ENCODE peak calls at places on chromosomes 5 and 9, in five cellular contexts. M is right cardiac atrium, K is stomach, C is right atrium auricular region, F is neural progenitor cell. T is an unnamed sample.

GRCh38 chr5:58294598-58295298 is 165.1 kb downstream of the PLK2 start:
- DNase-seq in C (no peak), F (no peak), M (no peak), K (no peak), T (no peak)

GRCh38 chr5:1220351-1220750 is 4.8 kb upstream of the SLC6A18 start:
- DNase-seq in M (peak; percentile 26), K (no peak), C (no peak), F (no peak), T (no peak)

GRCh38 chr9:18675345-18675744 is 201.4 kb downstream of the ADAMTSL1 start:
- DNase-seq in F (no peak), K (no peak), M (no peak), C (no peak), T (no peak)

GRCh38 chr5:57441557-57441956 is 41.1 kb downstream of the ACTBL2 start:
- DNase-seq in C (no peak), F (no peak), M (no peak), K (no peak), T (peak; percentile 58)

GRCh38 chr9:128705051-128705965 is 3.0 kb downstream of the PKN3 start:
- DNase-seq in C (no peak), M (peak; percentile 40), K (no peak), F (no peak), T (peak; percentile 7)

GRCh38 chr9:127177221-127177620 is 54.8 kb upstream of the ANGPTL2 start:
- DNase-seq in K (peak; percentile 21), M (no peak), F (no peak), C (peak; percentile 46), T (no peak)

GRCh38 chr5:38265546-38266179 is 7.3 kb downstream of the EGFLAM start:
- DNase-seq in K (peak; percentile 61), M (peak; percentile 52), F (peak; percentile 86), C (peak; percentile 70), T (peak; percentile 57)

GRCh38 chr5:1188464-1188863 is 12.9 kb upstream of the SLC6A19 start:
- DNase-seq in M (no peak), K (no peak), F (no peak), C (no peak), T (no peak)

GRCh38 chr9:136093331-136093986 is 1.6 kb downstream of the NACC2 start:
- DNase-seq in K (peak; percentile 54), C (no peak), F (no peak), M (peak; percentile 79), T (no peak)

GRCh38 chr5:80667384-80667783 is 12.6 kb upstream of the DHFR start:
- DNase-seq in K (no peak), C (no peak), M (peak; percentile 37), F (no peak), T (no peak)

GRCh38 chr9:35904966-35905781 is 828 bp upstream of the HRCT1 start:
- DNase-seq in C (peak; percentile 65), K (no peak), F (no peak), M (no peak), T (peak; percentile 61)

GRCh38 chr9:84445737-84446136 is 105.2 kb upstream of the SLC28A3 start:
- DNase-seq in K (no peak), F (no peak), C (no peak), M (peak; percentile 58), T (no peak)

GRCh38 chr9:137198051-137198747 is 2.3 kb downstream of the TPRN start:
- DNase-seq in K (peak; percentile 86), F (no peak), M (no peak), C (no peak), T (no peak)

GRCh38 chr5:95846554-95847260 is 24.2 kb upstream of the GLRX start:
- DNase-seq in C (peak; percentile 84), K (peak; percentile 87), M (no peak), F (peak; percentile 70), T (peak; percentile 57)

GRCh38 chr9:259405-260404 is 45.0 kb downstream of the DOCK8 start:
- DNase-seq in M (no peak), C (no peak), K (no peak), F (no peak), T (no peak)

GRCh38 chr9:114051281-114051680 is 26.8 kb downstream of the AMBP start:
- DNase-seq in C (peak; percentile 9), F (no peak), M (no peak), K (no peak), T (no peak)

GRCh38 chr5:14739538-14739937 is 75.0 kb downstream of the OTULIN start:
- DNase-seq in K (no peak), C (no peak), F (no peak), M (no peak), T (no peak)

GRCh38 chr5:124732891-124733670 is 13.4 kb downstream of the ZNF608 start:
- DNase-seq in M (no peak), C (no peak), F (peak; percentile 30), K (no peak), T (no peak)

GRCh38 chr5:179802207-179802883 is 4.3 kb downstream of the MGAT4B start:
- DNase-seq in F (no peak), C (no peak), M (peak; percentile 57), K (no peak), T (no peak)

GRCh38 chr5:173550641-173551040 is 65.8 kb downstream of the BOD1 start:
- DNase-seq in C (no peak), F (no peak), M (no peak), K (no peak), T (no peak)

GRCh38 chr5:173557123-173557903 is 59.1 kb downstream of the BOD1 start:
- DNase-seq in M (peak; percentile 51), C (no peak), K (no peak), F (peak; percentile 35), T (peak; percentile 85)

GRCh38 chr5:173556142-173557028 is 60.1 kb downstream of the BOD1 start:
- DNase-seq in F (peak; percentile 86), K (no peak), M (no peak), C (no peak), T (no peak)

GRCh38 chr5:173554989-173555705 is 61.3 kb downstream of the BOD1 start:
- DNase-seq in M (peak; percentile 58), F (peak; percentile 43), C (no peak), K (no peak), T (no peak)

DNA sequence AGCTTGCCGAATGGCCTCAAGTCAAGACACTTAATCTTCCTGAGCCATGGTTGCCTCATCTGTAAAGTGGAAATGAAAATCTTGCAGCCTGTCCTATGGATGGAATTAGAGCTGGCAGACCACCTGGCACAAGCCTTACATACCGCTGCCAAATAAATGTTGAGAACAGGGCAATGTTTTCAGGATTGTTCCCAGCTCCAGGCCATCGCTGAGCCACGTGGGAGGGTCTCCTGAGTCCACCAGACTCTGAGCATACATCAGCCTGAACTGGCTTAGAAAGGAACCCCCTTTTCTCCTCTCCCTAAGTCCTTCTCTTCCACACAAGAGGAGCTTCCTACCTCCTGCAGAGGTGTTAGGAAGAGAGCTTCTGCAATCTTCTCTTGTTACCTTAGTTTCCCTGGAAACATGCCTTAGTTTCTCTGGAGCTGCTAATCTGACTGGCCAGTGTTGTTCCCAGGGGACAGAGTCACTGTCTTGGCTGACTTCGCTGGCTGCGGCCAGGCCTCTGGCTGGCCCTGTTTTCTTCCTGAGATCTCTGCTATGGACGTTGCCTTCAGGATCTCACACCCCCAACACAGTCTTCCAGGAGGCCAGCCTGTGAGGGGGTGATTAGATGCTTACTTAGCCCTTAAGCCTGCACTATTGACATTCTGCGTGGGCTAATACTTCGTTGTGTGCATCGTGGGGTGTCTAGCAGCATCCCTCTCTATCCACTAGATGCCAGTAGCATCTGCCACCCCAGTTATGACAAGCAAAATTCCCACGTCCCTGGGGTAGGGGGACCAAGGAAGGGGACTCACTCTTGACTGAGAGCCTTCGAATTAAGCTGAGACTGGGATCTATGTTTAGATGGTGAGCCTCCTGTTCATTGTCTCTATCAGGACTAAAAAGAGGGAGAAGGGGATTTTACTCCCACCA is 62.2 kb downstream of the BOD1 start:
- DNase-seq in C (no peak), M (peak; percentile 63), K (no peak), F (no peak), T (peak; percentile 50)
- H3K27ac ChIP-seq in C (no peak overlapping the region), M (no peak overlapping the region), K (no peak overlapping the region), F (peak overlapping the region; percentile 83), T (no peak overlapping the region)

GRCh38 chr5:141319202-141319601 is 1.4 kb downstream of the TAF7 start:
- DNase-seq in K (no peak), M (no peak), C (no peak), F (no peak), T (no peak)
- H3K4me3 ChIP-seq in K (no peak overlapping the region), M (peak overlapping the region; percentile 78), C (no peak overlapping the region), F (peak overlapping the region; percentile 83), T (no peak overlapping the region)

GRCh38 chr5:55437859-55438206 is 96.9 kb downstream of the PLPP1 start:
- DNase-seq in K (no peak), M (no peak), F (no peak), C (no peak), T (no peak)
- H3K27ac ChIP-seq in K (peak overlapping the region; percentile 72), M (peak overlapping the region; percentile 80), F (no peak overlapping the region), C (peak overlapping the region; percentile 80), T (peak overlapping the region; percentile 74)

GRCh38 chr5:60369391-60369790 is 330.6 kb downstream of the DEPDC1B start:
- DNase-seq in C (no peak), F (no peak), K (no peak), M (no peak), T (no peak)

GRCh38 chr5:60368100-60368499 is 331.9 kb downstream of the DEPDC1B start:
- DNase-seq in K (no peak), F (no peak), M (no peak), C (no peak), T (no peak)

GRCh38 chr5:60372786-60373185 is 327.2 kb downstream of the DEPDC1B start:
- DNase-seq in M (no peak), K (peak; percentile 51), F (no peak), C (no peak), T (no peak)

GRCh38 chr5:60371065-60371464 is 328.9 kb downstream of the DEPDC1B start:
- DNase-seq in K (no peak), F (no peak), M (no peak), C (no peak), T (no peak)

DNA sequence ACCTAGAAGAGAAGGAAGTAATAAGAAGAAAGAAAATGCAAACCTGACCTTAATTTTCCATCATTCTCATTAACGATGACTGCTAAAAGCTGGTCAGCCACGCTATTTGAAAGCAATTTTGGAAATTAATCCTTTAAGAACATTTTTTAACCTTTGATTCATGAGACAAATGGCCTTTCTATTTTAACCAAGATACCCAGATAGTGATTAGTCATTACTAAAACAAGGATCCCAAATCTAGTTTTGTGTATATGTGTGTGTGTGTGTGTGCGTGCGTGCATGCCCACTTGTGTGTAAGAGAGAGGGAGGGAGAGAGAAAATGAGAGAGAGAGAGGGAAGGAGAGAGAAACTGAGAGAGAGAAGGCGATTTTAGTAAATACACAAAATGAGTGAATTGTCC is 329.5 kb downstream of the DEPDC1B start:
- DNase-seq in M (no peak), K (no peak), F (no peak), C (no peak), T (no peak)
- H3K4me3 ChIP-seq in M (no peak overlapping the region), K (no peak overlapping the region), F (no peak overlapping the region), C (no peak overlapping the region), T (no peak overlapping the region)

DNA sequence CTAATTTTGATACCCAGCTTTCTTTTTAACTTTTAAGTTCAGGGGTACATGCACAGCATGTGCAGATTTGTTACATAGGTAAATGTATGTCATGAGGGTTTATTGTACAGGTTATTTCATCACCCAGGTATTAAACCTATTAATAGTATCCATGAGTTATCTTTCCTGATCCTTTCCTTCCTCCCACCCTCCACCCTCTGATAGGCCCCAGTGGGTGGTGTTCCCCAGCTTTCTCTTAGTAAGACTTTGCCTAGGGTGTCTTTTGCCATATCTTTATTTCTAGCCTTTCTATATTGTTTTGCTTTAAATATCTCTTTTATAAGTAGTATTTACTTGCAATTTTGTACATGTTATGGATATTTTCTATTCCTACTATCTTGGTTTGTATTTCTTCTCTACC is 243.7 kb downstream of the SGCD start:
- DNase-seq in M (no peak), F (no peak), C (no peak), K (no peak), T (no peak)
- H3K27ac ChIP-seq in M (no peak overlapping the region), F (no peak overlapping the region), C (no peak overlapping the region), K (no peak overlapping the region), T (no peak overlapping the region)

GRCh38 chr5:134410822-134411221 is 859 bp downstream of the CDKN2AIPNL start:
- DNase-seq in M (no peak), C (no peak), K (no peak), F (peak; percentile 32), T (no peak)
- H3K4me3 ChIP-seq in M (peak overlapping the region; percentile 81), C (peak overlapping the region; percentile 49), K (peak overlapping the region; percentile 65), F (peak overlapping the region; percentile 83), T (peak overlapping the region; percentile 73)